ENCODE peak calls at places on chromosomes 12 and 14, in six cellular contexts. One of them, this sample, is unnamed.

GRCh38 chr12:128055567-128055966 is 211.4 kb upstream of the TMEM132C start:
- DNase-seq in AG04449: no peak
- DNase-seq in lung: no peak
- DNase-seq in body of pancreas: no peak
- DNase-seq in prostate gland: no peak
- DNase-seq in GM12865: no peak
- DNase-seq in this sample: no peak

GRCh38 chr14:51933191-51933590 is 56.2 kb upstream of the RTRAF start:
- DNase-seq in body of pancreas: no peak
- DNase-seq in GM12865: no peak
- DNase-seq in lung: no peak
- DNase-seq in AG04449: no peak
- DNase-seq in prostate gland: no peak
- DNase-seq in this sample: no peak

GRCh38 chr14:53696217-53696965 is 260.2 kb downstream of the BMP4 start:
- DNase-seq in prostate gland: no peak
- DNase-seq in GM12865: peak
- DNase-seq in lung: no peak
- DNase-seq in body of pancreas: no peak
- DNase-seq in AG04449: no peak
- DNase-seq in this sample: peak

GRCh38 chr14:22044193-22044592 is 370.6 kb upstream of the OR4E1 start:
- DNase-seq in lung: no peak
- DNase-seq in body of pancreas: no peak
- DNase-seq in AG04449: no peak
- DNase-seq in prostate gland: no peak
- DNase-seq in GM12865: no peak
- DNase-seq in this sample: no peak

GRCh38 chr14:25406818-25407217 is 356.9 kb upstream of the STXBP6 start:
- DNase-seq in GM12865: peak
- DNase-seq in lung: no peak
- DNase-seq in prostate gland: no peak
- DNase-seq in body of pancreas: peak
- DNase-seq in AG04449: no peak
- DNase-seq in this sample: no peak

GRCh38 chr12:44930972-44931600 is 55.0 kb upstream of the NELL2 start:
- DNase-seq in body of pancreas: no peak
- DNase-seq in GM12865: peak
- DNase-seq in lung: no peak
- DNase-seq in AG04449: peak
- DNase-seq in prostate gland: no peak
- DNase-seq in this sample: peak

GRCh38 chr14:59282366-59282765 is 93.9 kb downstream of the DAAM1 start:
- DNase-seq in body of pancreas: no peak
- DNase-seq in prostate gland: no peak
- DNase-seq in GM12865: no peak
- DNase-seq in lung: no peak
- DNase-seq in AG04449: no peak
- DNase-seq in this sample: no peak

GRCh38 chr14:76997257-76997970 is 31.1 kb downstream of the IRF2BPL start:
- DNase-seq in GM12865: no peak
- DNase-seq in body of pancreas: no peak
- DNase-seq in lung: no peak
- DNase-seq in AG04449: no peak
- DNase-seq in prostate gland: no peak
- DNase-seq in this sample: no peak

GRCh38 chr14:66944872-66945271 is 244.4 kb upstream of the GARIN2 start:
- DNase-seq in GM12865: peak
- DNase-seq in lung: no peak
- DNase-seq in AG04449: no peak
- DNase-seq in body of pancreas: no peak
- DNase-seq in prostate gland: no peak
- DNase-seq in this sample: no peak

GRCh38 chr12:12745576-12746211 is 28.5 kb downstream of the CDKN1B start:
- DNase-seq in GM12865: no peak
- DNase-seq in body of pancreas: no peak
- DNase-seq in prostate gland: no peak
- DNase-seq in AG04449: no peak
- DNase-seq in lung: no peak
- DNase-seq in this sample: no peak

GRCh38 chr14:79629891-79630560 is 581.3 kb downstream of the DIO2 start:
- DNase-seq in lung: no peak
- DNase-seq in prostate gland: no peak
- DNase-seq in AG04449: no peak
- DNase-seq in body of pancreas: no peak
- DNase-seq in GM12865: no peak
- DNase-seq in this sample: peak

GRCh38 chr14:91372680-91373495 is 44.7 kb downstream of the CCDC88C start:
- DNase-seq in AG04449: no peak
- DNase-seq in lung: no peak
- DNase-seq in prostate gland: no peak
- DNase-seq in GM12865: peak
- DNase-seq in body of pancreas: no peak
- DNase-seq in this sample: no peak

GRCh38 chr12:132194056-132194455 is 49.8 kb downstream of the NOC4L start:
- DNase-seq in body of pancreas: no peak
- DNase-seq in GM12865: no peak
- DNase-seq in AG04449: no peak
- DNase-seq in prostate gland: no peak
- DNase-seq in lung: no peak
- DNase-seq in this sample: no peak

GRCh38 chr14:37595809-37596595 is 573 bp downstream of the TTC6 start:
- DNase-seq in GM12865: peak
- DNase-seq in prostate gland: peak
- DNase-seq in lung: peak
- DNase-seq in body of pancreas: peak
- DNase-seq in AG04449: no peak
- DNase-seq in this sample: no peak

GRCh38 chr12:101172316-101172715 is 37.7 kb downstream of the SLC5A8 start:
- DNase-seq in AG04449: no peak
- DNase-seq in body of pancreas: no peak
- DNase-seq in GM12865: peak
- DNase-seq in prostate gland: no peak
- DNase-seq in lung: no peak
- DNase-seq in this sample: no peak

GRCh38 chr14:24873551-24873950 is 176.4 kb downstream of the STXBP6 start:
- DNase-seq in body of pancreas: no peak
- DNase-seq in prostate gland: no peak
- DNase-seq in GM12865: no peak
- DNase-seq in lung: no peak
- DNase-seq in AG04449: no peak
- DNase-seq in this sample: no peak

GRCh38 chr14:104710071-104710735 is 13.8 kb upstream of the ADSS1 start:
- DNase-seq in GM12865: no peak
- DNase-seq in prostate gland: no peak
- DNase-seq in lung: no peak
- DNase-seq in body of pancreas: no peak
- DNase-seq in AG04449: no peak
- DNase-seq in this sample: no peak

GRCh38 chr14:104709387-104710019 is 14.5 kb upstream of the ADSS1 start:
- DNase-seq in body of pancreas: no peak
- DNase-seq in GM12865: no peak
- DNase-seq in AG04449: no peak
- DNase-seq in prostate gland: no peak
- DNase-seq in lung: no peak
- DNase-seq in this sample: no peak

GRCh38 chr14:104706733-104707628 is 17.0 kb upstream of the ADSS1 start:
- DNase-seq in lung: no peak
- DNase-seq in body of pancreas: no peak
- DNase-seq in prostate gland: no peak
- DNase-seq in AG04449: no peak
- DNase-seq in GM12865: no peak
- DNase-seq in this sample: no peak

GRCh38 chr14:104707629-104708595 is 16.1 kb upstream of the ADSS1 start:
- DNase-seq in AG04449: no peak
- DNase-seq in prostate gland: no peak
- DNase-seq in GM12865: no peak
- DNase-seq in body of pancreas: no peak
- DNase-seq in lung: no peak
- DNase-seq in this sample: no peak

GRCh38 chr14:104708606-104709268 is 15.3 kb upstream of the ADSS1 start:
- DNase-seq in lung: peak
- DNase-seq in AG04449: no peak
- DNase-seq in GM12865: peak
- DNase-seq in prostate gland: peak
- DNase-seq in body of pancreas: peak
- DNase-seq in this sample: no peak
- TF ChIP-seq CTCF in lung: peak
- TF ChIP-seq CTCF in AG04449: peak
- TF ChIP-seq CTCF in GM12865: peak
- TF ChIP-seq CTCF in prostate gland: peak
- TF ChIP-seq CTCF in body of pancreas: peak
- TF ChIP-seq CTCF in this sample: peak

DNA sequence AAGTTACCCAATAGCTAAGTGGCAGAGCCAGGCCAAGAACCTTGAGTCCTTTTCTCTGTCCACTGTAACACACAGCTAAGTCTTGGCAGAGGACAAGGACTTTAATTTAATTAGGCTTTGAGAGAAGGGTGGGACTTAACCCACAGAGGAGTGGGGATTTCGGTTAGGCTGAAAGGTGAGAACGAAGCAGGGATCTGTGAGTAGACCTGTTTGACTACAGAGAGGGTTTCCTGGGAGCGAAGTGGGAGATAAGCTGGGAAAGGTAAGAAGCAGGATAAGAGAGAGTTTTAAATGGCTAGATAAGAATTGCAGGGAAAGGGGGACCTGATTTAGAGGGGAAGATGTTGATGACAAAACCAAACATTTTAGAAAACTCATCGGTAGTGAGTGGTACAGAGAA is 2.0 kb upstream of the PPFIBP1 start:
- DNase-seq in GM12865: no peak
- DNase-seq in body of pancreas: no peak
- DNase-seq in lung: no peak
- DNase-seq in AG04449: no peak
- DNase-seq in prostate gland: no peak
- DNase-seq in this sample: no peak
- H3K4me3 ChIP-seq in GM12865: no peak
- H3K4me3 ChIP-seq in body of pancreas: no peak
- H3K4me3 ChIP-seq in lung: no peak
- H3K4me3 ChIP-seq in AG04449: no peak
- H3K4me3 ChIP-seq in prostate gland: no peak
- H3K4me3 ChIP-seq in this sample: no peak

DNA sequence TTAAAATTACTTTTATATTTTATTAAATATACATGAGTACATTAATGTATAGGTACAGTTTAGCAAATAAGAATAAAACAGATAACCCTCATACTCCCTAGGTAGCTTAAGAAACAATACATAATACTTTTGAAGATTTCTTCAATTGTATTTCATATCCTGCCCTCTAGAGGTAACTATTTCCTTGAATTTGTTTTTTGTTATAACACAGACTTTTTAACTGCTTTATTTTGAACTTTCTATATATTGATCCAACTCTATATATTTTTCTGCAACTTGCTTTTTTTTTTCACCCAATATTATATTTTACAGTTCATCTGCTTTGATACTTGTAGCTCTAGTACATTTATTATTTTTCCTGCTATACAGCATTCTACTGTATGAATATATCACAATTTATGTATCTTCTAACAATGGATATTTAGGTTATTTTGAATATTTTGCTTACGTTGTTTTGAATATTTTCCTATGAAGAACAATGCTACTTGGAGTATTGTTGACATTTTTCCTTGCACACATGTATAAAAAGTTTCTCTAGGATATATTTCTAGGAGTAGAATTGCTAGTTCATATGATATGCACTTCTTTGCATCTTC is 72.8 kb upstream of the ABCD2 start:
- DNase-seq in body of pancreas: no peak
- DNase-seq in GM12865: peak
- DNase-seq in lung: no peak
- DNase-seq in prostate gland: no peak
- DNase-seq in AG04449: no peak
- DNase-seq in this sample: no peak
- TF ChIP-seq CTCF in body of pancreas: no peak
- TF ChIP-seq CTCF in GM12865: peak
- TF ChIP-seq CTCF in lung: no peak
- TF ChIP-seq CTCF in prostate gland: no peak
- TF ChIP-seq CTCF in AG04449: no peak
- TF ChIP-seq CTCF in this sample: no peak

GRCh38 chr12:68559246-68559645 is 51.5 kb upstream of the RAP1B start:
- DNase-seq in body of pancreas: no peak
- DNase-seq in AG04449: no peak
- DNase-seq in prostate gland: no peak
- DNase-seq in GM12865: peak
- DNase-seq in lung: no peak
- DNase-seq in this sample: no peak

GRCh38 chr12:68559984-68560822 is 50.5 kb upstream of the RAP1B start:
- DNase-seq in GM12865: peak
- DNase-seq in AG04449: no peak
- DNase-seq in prostate gland: no peak
- DNase-seq in body of pancreas: no peak
- DNase-seq in lung: peak
- DNase-seq in this sample: no peak

GRCh38 chr12:68560823-68561422 is 49.8 kb upstream of the RAP1B start:
- DNase-seq in body of pancreas: no peak
- DNase-seq in prostate gland: no peak
- DNase-seq in lung: no peak
- DNase-seq in GM12865: no peak
- DNase-seq in AG04449: no peak
- DNase-seq in this sample: no peak

GRCh38 chr12:68564166-68564565 is 46.5 kb upstream of the RAP1B start:
- DNase-seq in AG04449: no peak
- DNase-seq in prostate gland: no peak
- DNase-seq in lung: no peak
- DNase-seq in body of pancreas: no peak
- DNase-seq in GM12865: no peak
- DNase-seq in this sample: no peak

GRCh38 chr12:68561830-68562229 is 48.9 kb upstream of the RAP1B start:
- DNase-seq in AG04449: no peak
- DNase-seq in body of pancreas: no peak
- DNase-seq in lung: no peak
- DNase-seq in prostate gland: no peak
- DNase-seq in GM12865: no peak
- DNase-seq in this sample: no peak
- H3K4me3 ChIP-seq in AG04449: no peak
- H3K4me3 ChIP-seq in body of pancreas: no peak
- H3K4me3 ChIP-seq in lung: no peak
- H3K4me3 ChIP-seq in prostate gland: no peak
- H3K4me3 ChIP-seq in GM12865: no peak
- H3K4me3 ChIP-seq in this sample: no peak

GRCh38 chr12:108375986-108376663 is 37.0 kb upstream of the CMKLR1 start:
- DNase-seq in GM12865: no peak
- DNase-seq in lung: no peak
- DNase-seq in prostate gland: no peak
- DNase-seq in AG04449: no peak
- DNase-seq in body of pancreas: no peak
- DNase-seq in this sample: no peak

GRCh38 chr12:108369736-108370396 is 30.8 kb upstream of the CMKLR1 start:
- DNase-seq in GM12865: no peak
- DNase-seq in AG04449: no peak
- DNase-seq in body of pancreas: no peak
- DNase-seq in prostate gland: no peak
- DNase-seq in lung: no peak
- DNase-seq in this sample: no peak

GRCh38 chr12:108371801-108372344 is 32.8 kb upstream of the CMKLR1 start:
- DNase-seq in GM12865: no peak
- DNase-seq in body of pancreas: no peak
- DNase-seq in prostate gland: peak
- DNase-seq in lung: peak
- DNase-seq in AG04449: peak
- DNase-seq in this sample: no peak

GRCh38 chr12:108374596-108375320 is 35.6 kb upstream of the CMKLR1 start:
- DNase-seq in body of pancreas: no peak
- DNase-seq in prostate gland: no peak
- DNase-seq in GM12865: no peak
- DNase-seq in AG04449: no peak
- DNase-seq in lung: no peak
- DNase-seq in this sample: no peak

GRCh38 chr12:108373111-108373510 is 34.0 kb upstream of the CMKLR1 start:
- DNase-seq in GM12865: no peak
- DNase-seq in body of pancreas: no peak
- DNase-seq in AG04449: no peak
- DNase-seq in lung: no peak
- DNase-seq in prostate gland: no peak
- DNase-seq in this sample: no peak
- TF ChIP-seq CTCF in GM12865: peak
- TF ChIP-seq CTCF in body of pancreas: no peak
- TF ChIP-seq CTCF in AG04449: no peak
- TF ChIP-seq CTCF in lung: no peak
- TF ChIP-seq CTCF in prostate gland: peak
- TF ChIP-seq CTCF in this sample: peak

This sample was measured in epithelial cell of proximal tubule.